ENCODE peak calls at places on chromosomes 4 and X, in four cellular contexts. One of them, this sample, is unnamed.

GRCh38 chrX:3244203-3244743 is 102.2 kb downstream of the MXRA5 start:
- DNase-seq in K562: no peak
- DNase-seq in endothelial cell of umbilical vein: no peak
- DNase-seq in HCT116: no peak
- DNase-seq in this sample: no peak

GRCh38 chr4:103429283-103429682 is 231.1 kb upstream of the CENPE start:
- DNase-seq in K562: peak; percentile 4
- DNase-seq in endothelial cell of umbilical vein: no peak
- DNase-seq in HCT116: peak; percentile 38
- DNase-seq in this sample: peak; percentile 10

GRCh38 chr4:7872264-7872771 is 67.3 kb downstream of the AFAP1 start:
- DNase-seq in K562: no peak
- DNase-seq in endothelial cell of umbilical vein: no peak
- DNase-seq in HCT116: no peak
- DNase-seq in this sample: no peak

GRCh38 chrX:19674041-19674769 is 158.9 kb upstream of the MAP3K15 start:
- DNase-seq in K562: no peak
- DNase-seq in endothelial cell of umbilical vein: no peak
- DNase-seq in HCT116: no peak
- DNase-seq in this sample: no peak

GRCh38 chr4:8405516-8405875 is 35.0 kb downstream of the ACOX3 start:
- DNase-seq in K562: no peak
- DNase-seq in endothelial cell of umbilical vein: no peak
- DNase-seq in HCT116: no peak
- DNase-seq in this sample: no peak

GRCh38 chr4:51907001-51907669 is 64.2 kb downstream of the DCUN1D4 start:
- DNase-seq in K562: no peak
- DNase-seq in endothelial cell of umbilical vein: peak; percentile 86
- DNase-seq in HCT116: no peak
- DNase-seq in this sample: no peak

GRCh38 chrX:34848281-34848680 is 94.3 kb upstream of the FAM47B start:
- DNase-seq in K562: no peak
- DNase-seq in endothelial cell of umbilical vein: no peak
- DNase-seq in HCT116: no peak
- DNase-seq in this sample: no peak

GRCh38 chr4:67871867-67872266 is 11.9 kb downstream of the TMPRSS11D start:
- DNase-seq in K562: peak; percentile 20
- DNase-seq in endothelial cell of umbilical vein: peak; percentile 74
- DNase-seq in HCT116: peak; percentile 37
- DNase-seq in this sample: peak; percentile 66

GRCh38 chr4:3250956-3251690 is 2.2 kb downstream of the MSANTD1 start:
- DNase-seq in K562: no peak
- DNase-seq in endothelial cell of umbilical vein: no peak
- DNase-seq in HCT116: no peak
- DNase-seq in this sample: no peak

GRCh38 chrX:151981129-151981528 is 6.7 kb upstream of the GABRE start:
- DNase-seq in K562: no peak
- DNase-seq in endothelial cell of umbilical vein: no peak
- DNase-seq in HCT116: no peak
- DNase-seq in this sample: no peak

GRCh38 chr4:76090241-76090691 is 15.8 kb downstream of the ART3 start:
- DNase-seq in K562: peak; percentile 58
- DNase-seq in endothelial cell of umbilical vein: peak; percentile 79
- DNase-seq in HCT116: no peak
- DNase-seq in this sample: peak; percentile 95

GRCh38 chr4:8472689-8473197 is 32.2 kb downstream of the TRMT44 start:
- DNase-seq in K562: no peak
- DNase-seq in endothelial cell of umbilical vein: no peak
- DNase-seq in HCT116: no peak
- DNase-seq in this sample: no peak

GRCh38 chr4:24778427-24779225 is 16.7 kb upstream of the SOD3 start:
- DNase-seq in K562: no peak
- DNase-seq in endothelial cell of umbilical vein: no peak
- DNase-seq in HCT116: no peak
- DNase-seq in this sample: no peak

GRCh38 chr4:56764775-56765174 is 56.7 kb downstream of the SPINK2 start:
- DNase-seq in K562: no peak
- DNase-seq in endothelial cell of umbilical vein: no peak
- DNase-seq in HCT116: no peak
- DNase-seq in this sample: no peak

GRCh38 chr4:45662996-45663395 is 460.9 kb downstream of the GABRG1 start:
- DNase-seq in K562: no peak
- DNase-seq in endothelial cell of umbilical vein: no peak
- DNase-seq in HCT116: no peak
- DNase-seq in this sample: no peak

GRCh38 chrX:70439016-70439415 is 5.6 kb upstream of the DLG3 start:
- DNase-seq in K562: no peak
- DNase-seq in endothelial cell of umbilical vein: no peak
- DNase-seq in HCT116: no peak
- DNase-seq in this sample: peak; percentile 59

GRCh38 chr4:1055721-1056590 is 44.5 kb downstream of the FGFRL1 start:
- DNase-seq in K562: peak; percentile 69
- DNase-seq in endothelial cell of umbilical vein: no peak
- DNase-seq in HCT116: no peak
- DNase-seq in this sample: peak; percentile 84

GRCh38 chrX:943035-943434 is 269.4 kb downstream of the CRLF2 start:
- DNase-seq in K562: no peak
- DNase-seq in endothelial cell of umbilical vein: no peak
- DNase-seq in HCT116: no peak
- DNase-seq in this sample: no peak

GRCh38 chr4:76235407-76235806 is 16.1 kb upstream of the FAM47E start:
- DNase-seq in K562: no peak
- DNase-seq in endothelial cell of umbilical vein: no peak
- DNase-seq in HCT116: no peak
- DNase-seq in this sample: no peak

GRCh38 chr4:153822316-153822715 is 33.4 kb upstream of the SFRP2 start:
- DNase-seq in K562: no peak
- DNase-seq in endothelial cell of umbilical vein: no peak
- DNase-seq in HCT116: no peak
- DNase-seq in this sample: no peak

GRCh38 chr4:57763070-57763469 is 652.9 kb upstream of the IGFBP7 start:
- DNase-seq in K562: peak; percentile 3
- DNase-seq in endothelial cell of umbilical vein: no peak
- DNase-seq in HCT116: no peak
- DNase-seq in this sample: peak; percentile 37

GRCh38 chr4:1058198-1058996 is 47.0 kb downstream of the FGFRL1 start:
- DNase-seq in K562: no peak
- DNase-seq in endothelial cell of umbilical vein: no peak
- DNase-seq in HCT116: no peak
- DNase-seq in this sample: no peak

DNA sequence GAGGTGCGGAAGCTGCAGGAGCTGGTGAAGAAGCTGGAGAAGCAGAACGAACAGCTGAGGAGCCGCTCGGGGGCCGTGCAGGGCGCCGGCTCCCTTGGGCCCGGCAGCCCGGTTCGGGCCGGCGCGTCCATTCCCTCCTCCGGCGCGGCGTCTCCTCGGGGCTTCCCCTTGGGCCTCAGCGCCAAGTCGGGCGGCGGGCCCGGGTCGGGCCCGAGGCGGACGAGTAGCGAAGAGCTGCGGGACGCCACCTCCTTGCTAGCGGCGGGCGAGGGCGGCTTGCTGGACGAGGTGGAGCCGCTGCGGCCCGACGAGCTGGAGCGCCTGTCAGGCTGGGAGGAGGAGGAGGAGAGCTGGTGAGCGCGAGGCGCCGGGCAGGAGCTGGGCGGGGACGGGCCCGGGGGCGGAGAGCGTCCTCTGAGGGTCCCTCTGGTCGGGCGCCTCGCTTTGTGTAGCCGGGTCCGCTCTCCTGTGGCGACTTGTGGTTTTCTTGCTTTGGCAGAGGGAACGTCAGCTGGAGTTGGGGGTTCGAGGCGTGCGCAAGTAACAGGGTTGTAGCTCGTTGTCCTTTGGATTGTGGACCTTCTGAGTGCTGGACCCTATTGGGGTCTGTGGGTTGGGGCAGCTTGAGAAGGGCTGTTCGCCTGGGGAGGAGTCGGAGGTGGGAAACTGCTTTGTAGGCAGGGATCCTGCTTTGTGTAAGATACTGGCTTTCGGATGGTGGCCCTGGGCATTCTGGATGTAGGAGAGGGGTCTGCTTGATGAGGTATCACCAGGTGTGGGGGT is 638 bp downstream of the SLAIN2 start:
- DNase-seq in K562: peak; percentile 62
- DNase-seq in endothelial cell of umbilical vein: peak; percentile 67
- DNase-seq in HCT116: no peak
- DNase-seq in this sample: peak; percentile 81
- TF ChIP-seq MAX in K562: no peak
- TF ChIP-seq MAX in endothelial cell of umbilical vein: no peak
- TF ChIP-seq MAX in HCT116: no peak
- TF ChIP-seq MAX in this sample: no peak

DNA sequence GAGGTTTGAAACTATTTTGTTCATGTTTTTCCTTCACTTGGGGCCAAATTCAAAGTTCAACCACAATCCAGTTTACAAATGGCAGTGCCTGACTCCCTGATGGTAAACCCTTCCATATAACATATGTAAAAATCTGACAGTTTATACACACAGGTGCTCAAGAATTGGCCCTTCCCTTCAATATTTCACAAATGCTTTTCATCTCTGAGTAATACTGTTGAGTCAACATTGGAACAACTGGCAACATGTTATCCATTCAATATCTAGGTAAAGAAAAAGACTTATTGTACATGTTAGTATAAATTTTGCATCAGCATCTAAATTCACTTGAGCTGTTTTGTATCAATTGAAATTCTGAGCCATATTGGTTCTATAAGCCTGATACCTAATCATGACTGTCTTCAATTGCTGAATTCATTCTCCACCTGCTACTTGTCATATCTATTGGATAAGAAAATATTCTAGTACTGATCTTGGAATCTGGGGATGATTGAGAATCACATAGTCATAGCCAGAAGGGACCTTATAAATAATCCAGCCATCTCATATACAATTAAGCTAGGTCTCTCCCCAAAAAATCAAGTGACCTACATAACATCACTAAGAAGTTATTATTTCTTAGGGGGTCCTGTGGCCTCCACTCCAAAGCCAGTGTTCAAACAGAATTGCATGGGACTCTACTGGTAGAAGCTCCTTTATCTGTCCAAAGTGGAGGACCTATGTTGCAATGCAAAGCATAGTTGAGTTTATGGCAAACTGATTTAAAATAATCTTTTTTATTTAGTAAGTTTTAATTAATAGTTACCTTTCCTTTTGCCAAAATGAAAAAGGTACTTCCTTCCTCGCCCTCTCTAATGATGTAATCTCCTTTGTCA is 61.9 kb downstream of the PRKG2 start:
- DNase-seq in K562: no peak
- DNase-seq in endothelial cell of umbilical vein: no peak
- DNase-seq in HCT116: no peak
- DNase-seq in this sample: no peak
- H3K4me3 ChIP-seq in K562: no peak overlapping the region
- H3K4me3 ChIP-seq in endothelial cell of umbilical vein: no peak overlapping the region
- H3K4me3 ChIP-seq in HCT116: peak overlapping the region; percentile 58
- H3K4me3 ChIP-seq in this sample: no peak overlapping the region

GRCh38 chrX:131271826-131272225 is 17.3 kb downstream of the IGSF1 start:
- DNase-seq in K562: no peak
- DNase-seq in endothelial cell of umbilical vein: no peak
- DNase-seq in HCT116: no peak
- DNase-seq in this sample: no peak
- TF ChIP-seq MAX in K562: no peak
- TF ChIP-seq MAX in endothelial cell of umbilical vein: no peak
- TF ChIP-seq MAX in HCT116: no peak
- TF ChIP-seq MAX in this sample: no peak

DNA sequence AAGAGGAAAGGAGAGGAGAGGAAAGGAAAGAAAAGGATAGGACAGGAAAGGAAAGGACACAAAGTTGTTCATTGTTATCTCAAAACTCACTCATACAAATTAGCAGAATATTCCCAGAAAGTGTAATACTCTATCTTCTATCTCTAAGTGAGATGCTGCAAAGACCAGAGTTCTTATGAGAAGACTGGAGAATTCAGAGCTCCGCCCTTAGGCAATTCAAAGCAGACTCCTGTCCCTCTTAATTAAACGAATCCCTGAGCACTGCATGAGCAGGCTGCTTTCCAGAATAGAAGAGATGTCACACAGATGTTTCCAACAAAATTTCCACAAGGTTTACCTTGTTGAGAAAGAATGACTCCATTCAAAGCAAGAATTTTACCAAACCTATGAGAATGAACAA is 630.9 kb upstream of the INTU start:
- DNase-seq in K562: no peak
- DNase-seq in endothelial cell of umbilical vein: no peak
- DNase-seq in HCT116: no peak
- DNase-seq in this sample: no peak
- H3K4me3 ChIP-seq in K562: no peak overlapping the region
- H3K4me3 ChIP-seq in endothelial cell of umbilical vein: no peak overlapping the region
- H3K4me3 ChIP-seq in HCT116: no peak overlapping the region
- H3K4me3 ChIP-seq in this sample: no peak overlapping the region

GRCh38 chr4:54802336-54802735 is 144.6 kb downstream of the KIT start:
- DNase-seq in K562: no peak
- DNase-seq in endothelial cell of umbilical vein: no peak
- DNase-seq in HCT116: no peak
- DNase-seq in this sample: no peak
- TF ChIP-seq MAX in K562: no peak
- TF ChIP-seq MAX in endothelial cell of umbilical vein: no peak
- TF ChIP-seq MAX in HCT116: no peak
- TF ChIP-seq MAX in this sample: no peak

GRCh38 chrX:54640103-54640428 is 110.0 kb downstream of the GNL3L start:
- DNase-seq in K562: peak; percentile 3
- DNase-seq in endothelial cell of umbilical vein: no peak
- DNase-seq in HCT116: no peak
- DNase-seq in this sample: no peak
- H3K4me3 ChIP-seq in K562: peak overlapping the region; percentile 55
- H3K4me3 ChIP-seq in endothelial cell of umbilical vein: peak overlapping the region; percentile 12
- H3K4me3 ChIP-seq in HCT116: peak overlapping the region; percentile 56
- H3K4me3 ChIP-seq in this sample: peak overlapping the region; percentile 80

GRCh38 chr4:185269286-185269685 is 59.9 kb downstream of the SNX25 start:
- DNase-seq in K562: no peak
- DNase-seq in endothelial cell of umbilical vein: no peak
- DNase-seq in HCT116: no peak
- DNase-seq in this sample: no peak

GRCh38 chr4:185263419-185263818 is 54.0 kb downstream of the SNX25 start:
- DNase-seq in K562: no peak
- DNase-seq in endothelial cell of umbilical vein: no peak
- DNase-seq in HCT116: no peak
- DNase-seq in this sample: no peak

GRCh38 chr4:185270037-185270436 is 60.6 kb downstream of the SNX25 start:
- DNase-seq in K562: no peak
- DNase-seq in endothelial cell of umbilical vein: no peak
- DNase-seq in HCT116: no peak
- DNase-seq in this sample: no peak

GRCh38 chr4:185261971-185262370 is 52.6 kb downstream of the SNX25 start:
- DNase-seq in K562: no peak
- DNase-seq in endothelial cell of umbilical vein: no peak
- DNase-seq in HCT116: no peak
- DNase-seq in this sample: no peak

DNA sequence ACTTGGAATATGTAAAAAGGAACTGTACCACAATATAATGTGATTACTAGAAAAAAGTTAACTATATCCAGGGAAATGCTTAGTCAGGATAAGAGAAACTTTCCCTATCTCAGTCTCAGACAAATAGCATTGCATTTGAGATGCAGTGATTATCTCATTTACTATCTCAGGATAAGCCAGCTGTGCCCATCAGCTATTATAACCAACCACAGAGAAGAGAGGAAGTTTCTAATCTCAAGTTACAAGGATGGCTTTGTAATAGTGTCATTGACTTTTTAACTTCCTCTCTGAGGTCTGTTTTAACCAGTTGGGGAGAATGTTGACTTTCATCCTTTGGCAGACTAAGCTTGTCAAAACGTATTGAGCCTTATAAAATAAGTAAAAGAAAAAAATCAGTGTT is 56.5 kb downstream of the SNX25 start:
- DNase-seq in K562: no peak
- DNase-seq in endothelial cell of umbilical vein: no peak
- DNase-seq in HCT116: no peak
- DNase-seq in this sample: peak; percentile 56
- TF ChIP-seq MAX in K562: no peak
- TF ChIP-seq MAX in endothelial cell of umbilical vein: no peak
- TF ChIP-seq MAX in HCT116: no peak
- TF ChIP-seq MAX in this sample: no peak